ENCODE peak calls at places on chromosomes 5 and 9, in ten cellular contexts. Q is hypothalamus; B is myocyte; Z is activated naive CD4-positive, alpha-beta T cell treated with anti-CD3 and anti-CD28 coated beads for 36 hours; C is stimulated activated CD4-positive, alpha-beta T cell treated with anti-CD3 and anti-CD28 coated beads, TNF-alpha, amount 100 ng/mL, for 1 hour; H is mesendoderm; X is endodermal cell; Y is RPMI8226; M is G401; P is A549. L is an unnamed sample.

GRCh38 chr5:34898258-34898895 is 16.9 kb downstream of the RAD1 start:
- DNase-seq in Q (peak), B (peak), Z (peak), C (peak), H (peak), X (peak), Y (peak), M (peak), P (peak), L (no peak)

GRCh38 chr5:36944607-36945225 is 68.1 kb downstream of the NIPBL start:
- DNase-seq in Q (no peak), B (peak), Z (no peak), C (no peak), H (peak), X (no peak), Y (peak), M (peak), P (peak), L (no peak)

GRCh38 chr9:33148367-33149019 is 18.6 kb downstream of the B4GALT1 start:
- DNase-seq in Q (no peak), B (no peak), Z (no peak), C (no peak), H (no peak), X (no peak), Y (no peak), M (no peak), P (no peak), L (no peak)

GRCh38 chr5:176693477-176693851 is 46.2 kb downstream of the TSPAN17 start:
- DNase-seq in Q (no peak), B (no peak), Z (no peak), C (no peak), H (no peak), X (no peak), Y (peak), M (no peak), P (no peak), L (no peak)

GRCh38 chr5:139392678-139393496 is 2.0 kb downstream of the PROB1 start:
- DNase-seq in Q (no peak), B (no peak), Z (peak), C (peak), H (peak), X (peak), Y (peak), M (no peak), P (peak), L (peak)

GRCh38 chr9:108245331-108245730 is 610.5 kb downstream of the ACTL7B start:
- DNase-seq in Q (no peak), B (no peak), Z (no peak), C (no peak), H (no peak), X (no peak), Y (no peak), M (no peak), P (no peak), L (no peak)

GRCh38 chr5:11931638-11932037 is 27.4 kb upstream of the CTNND2 start:
- DNase-seq in Q (no peak), B (no peak), Z (no peak), C (no peak), H (no peak), X (no peak), Y (no peak), M (no peak), P (no peak), L (no peak)

GRCh38 chr5:181217111-181217804 is 5.8 kb upstream of the TRIM41 start:
- DNase-seq in Q (no peak), B (no peak), Z (peak), C (peak), H (peak), X (peak), Y (peak), M (peak), P (peak), L (no peak)

GRCh38 chr5:175746851-175747250 is 89.0 kb downstream of the HRH2 start:
- DNase-seq in Q (no peak), B (no peak), Z (no peak), C (no peak), H (peak), X (peak), Y (no peak), M (peak), P (peak), L (no peak)

GRCh38 chr5:50968296-50969206 is 302.1 kb downstream of the PARP8 start:
- DNase-seq in Q (no peak), B (no peak), Z (no peak), C (no peak), H (peak), X (peak), Y (no peak), M (no peak), P (no peak), L (no peak)

GRCh38 chr9:92911496-92912475 is 33.9 kb upstream of the ZNF484 start:
- DNase-seq in Q (no peak), B (no peak), Z (no peak), C (no peak), H (no peak), X (no peak), Y (no peak), M (no peak), P (peak), L (no peak)

GRCh38 chr9:110984890-110985437 is 53.3 kb downstream of the LPAR1 start:
- DNase-seq in Q (no peak), B (no peak), Z (no peak), C (no peak), H (no peak), X (no peak), Y (no peak), M (no peak), P (no peak), L (no peak)

GRCh38 chr9:95008151-95008771 is 281.8 kb downstream of the AOPEP start:
- DNase-seq in Q (no peak), B (peak), Z (no peak), C (no peak), H (peak), X (no peak), Y (no peak), M (peak), P (peak), L (no peak)